ENCODE peak calls at places on chromosomes 13 and 19, in ten cellular contexts. Y is mammary epithelial cell; H is tibial nerve; U is neural progenitor cell; Q is neuronal stem cell; L is CD4-positive, alpha-beta memory T cell; A is DND-41; I is GM23248; O is cardiac muscle cell; E is HCT116. Z is an unnamed sample. For H3K4me1, the result is how much of the 10 kb centered on the place peaks cover.

GRCh38 chr13:79722885-79723445 is 242.0 kb downstream of the NDFIP2 start:
- DNase-seq in Y (no peak), H (no peak), U (no peak), Q (no peak), L (no peak), A (no peak), I (no peak), O (no peak), E (no peak), Z (no peak)

GRCh38 chr19:47805313-47805712 is 962 bp upstream of the TPRX1 start:
- DNase-seq in Y (no peak), H (no peak), U (no peak), Q (no peak), L (no peak), A (no peak), I (no peak), O (no peak), E (no peak), Z (no peak)

GRCh38 chr19:56341948-56342347 is 27.3 kb upstream of the ZSCAN5A start:
- DNase-seq in Y (no peak), H (no peak), U (peak), Q (no peak), L (no peak), A (no peak), I (no peak), O (no peak), E (no peak), Z (no peak)

GRCh38 chr13:72530471-72530870 is 197.0 kb downstream of the MZT1 start:
- DNase-seq in Y (no peak), H (no peak), U (no peak), Q (no peak), L (no peak), A (no peak), I (no peak), O (no peak), E (no peak), Z (no peak)

GRCh38 chr19:34480971-34481821 is at the start of gene WTIP:
- DNase-seq in Y (peak), H (peak), U (peak), Q (peak), L (no peak), A (no peak), I (peak), O (peak), E (peak), Z (no peak)

GRCh38 chr13:21898461-21898860 is 227.6 kb downstream of the FGF9 start:
- DNase-seq in Y (no peak), H (no peak), U (no peak), Q (no peak), L (no peak), A (no peak), I (no peak), O (peak), E (no peak), Z (no peak)

GRCh38 chr19:17555929-17556813 is 722 bp downstream of the COLGALT1 start:
- DNase-seq in Y (peak), H (no peak), U (peak), Q (peak), L (peak), A (peak), I (peak), O (peak), E (no peak), Z (peak)

GRCh38 chr19:17070421-17070820 is 4.8 kb downstream of the HAUS8 start:
- DNase-seq in Y (no peak), H (no peak), U (no peak), Q (no peak), L (no peak), A (no peak), I (no peak), O (no peak), E (no peak), Z (no peak)

GRCh38 chr19:43353606-43354304 is at the start of gene CD177:
- DNase-seq in Y (no peak), H (no peak), U (peak), Q (peak), L (no peak), A (no peak), I (no peak), O (peak), E (no peak), Z (no peak)

GRCh38 chr13:84672616-84673015 is 790.3 kb upstream of the SLITRK1 start:
- DNase-seq in Y (no peak), H (no peak), U (no peak), Q (no peak), L (no peak), A (no peak), I (no peak), O (no peak), E (no peak), Z (no peak)

GRCh38 chr19:3599776-3600183 is 6.9 kb downstream of the TBXA2R start:
- DNase-seq in Y (no peak), H (no peak), U (peak), Q (no peak), L (no peak), A (no peak), I (no peak), O (no peak), E (no peak), Z (no peak)

GRCh38 chr19:3507371-3508120 is 1.4 kb downstream of the FZR1 start:
- DNase-seq in Y (peak), H (no peak), U (peak), Q (no peak), L (peak), A (peak), I (peak), O (peak), E (no peak), Z (no peak)

GRCh38 chr13:22253107-22253506 is 582.2 kb downstream of the FGF9 start:
- DNase-seq in Y (no peak), H (no peak), U (no peak), Q (no peak), L (no peak), A (no peak), I (no peak), O (no peak), E (no peak), Z (no peak)

GRCh38 chr13:46339035-46339666 is 47.9 kb downstream of the RUBCNL start:
- DNase-seq in Y (peak), H (no peak), U (no peak), Q (no peak), L (no peak), A (no peak), I (peak), O (no peak), E (no peak), Z (no peak)

GRCh38 chr13:59531571-59532091 is 632.1 kb downstream of the DIAPH3 start:
- DNase-seq in Y (peak), H (peak), U (peak), Q (no peak), L (no peak), A (peak), I (peak), O (peak), E (peak), Z (peak)

GRCh38 chr13:51590231-51590630 is 6.0 kb downstream of the WDFY2 start:
- DNase-seq in Y (no peak), H (no peak), U (no peak), Q (no peak), L (no peak), A (no peak), I (no peak), O (no peak), E (no peak), Z (no peak)

GRCh38 chr19:33251526-33252090 is 26.0 kb upstream of the SLC7A10 start:
- DNase-seq in Y (no peak), H (no peak), U (no peak), Q (no peak), L (no peak), A (no peak), I (no peak), O (no peak), E (no peak), Z (no peak)

GRCh38 chr13:100667894-100668293 is 6.7 kb downstream of the TMTC4 start:
- DNase-seq in Y (no peak), H (no peak), U (no peak), Q (no peak), L (no peak), A (no peak), I (no peak), O (no peak), E (no peak), Z (no peak)

GRCh38 chr19:23978068-23978467 is 63.4 kb downstream of the ZNF726 start:
- DNase-seq in Y (no peak), H (no peak), U (no peak), Q (no peak), L (no peak), A (no peak), I (no peak), O (no peak), E (no peak), Z (no peak)

GRCh38 chr13:46104868-46105267 is at the start of gene CPB2:
- DNase-seq in Y (no peak), H (no peak), U (no peak), Q (no peak), L (no peak), A (no peak), I (no peak), O (no peak), E (no peak), Z (no peak)

GRCh38 chr13:113783482-113783881 is 24.5 kb downstream of the TMEM255B start:
- DNase-seq in Y (no peak), H (no peak), U (no peak), Q (no peak), L (no peak), A (no peak), I (no peak), O (no peak), E (no peak), Z (no peak)

GRCh38 chr19:5481957-5482356 is 26.7 kb downstream of the ZNRF4 start:
- DNase-seq in Y (no peak), H (no peak), U (no peak), Q (no peak), L (no peak), A (no peak), I (no peak), O (no peak), E (no peak), Z (no peak)

GRCh38 chr13:47904239-47904638 is 96.8 kb downstream of the SUCLA2 start:
- DNase-seq in Y (no peak), H (no peak), U (no peak), Q (no peak), L (no peak), A (no peak), I (no peak), O (no peak), E (no peak), Z (no peak)

GRCh38 chr19:50266896-50267295 is 62.3 kb downstream of the KCNC3 start:
- DNase-seq in Y (no peak), H (no peak), U (peak), Q (no peak), L (no peak), A (peak), I (no peak), O (no peak), E (peak), Z (no peak)

GRCh38 chr19:3760871-3761361 is 576 bp downstream of the APBA3 start:
- DNase-seq in Y (no peak), H (no peak), U (no peak), Q (no peak), L (peak), A (peak), I (peak), O (no peak), E (no peak), Z (no peak)

GRCh38 chr13:112627161-112627560 is 39.2 kb upstream of the TUBGCP3 start:
- DNase-seq in Y (no peak), H (no peak), U (no peak), Q (no peak), L (no peak), A (no peak), I (no peak), O (no peak), E (no peak), Z (no peak)

GRCh38 chr13:92510416-92510815 is 716.2 kb upstream of the GPC6 start:
- DNase-seq in Y (peak), H (no peak), U (no peak), Q (no peak), L (no peak), A (no peak), I (no peak), O (no peak), E (no peak), Z (no peak)

GRCh38 chr19:19459707-19460251 is 54.3 kb downstream of the GATAD2A start:
- DNase-seq in Y (no peak), H (no peak), U (no peak), Q (no peak), L (peak), A (peak), I (peak), O (no peak), E (no peak), Z (peak)

GRCh38 chr19:45117666-45118065 is 24.7 kb downstream of the PPP1R37 start:
- DNase-seq in Y (no peak), H (no peak), U (no peak), Q (no peak), L (no peak), A (no peak), I (no peak), O (no peak), E (no peak), Z (no peak)

GRCh38 chr13:79581870-79582315 is 100.9 kb downstream of the NDFIP2 start:
- DNase-seq in Y (peak), H (no peak), U (peak), Q (no peak), L (no peak), A (no peak), I (peak), O (no peak), E (peak), Z (no peak)

GRCh38 chr19:13729859-13730258 is 34.5 kb upstream of the MRI1 start:
- DNase-seq in Y (no peak), H (no peak), U (no peak), Q (no peak), L (no peak), A (no peak), I (peak), O (no peak), E (no peak), Z (no peak)

DNA sequence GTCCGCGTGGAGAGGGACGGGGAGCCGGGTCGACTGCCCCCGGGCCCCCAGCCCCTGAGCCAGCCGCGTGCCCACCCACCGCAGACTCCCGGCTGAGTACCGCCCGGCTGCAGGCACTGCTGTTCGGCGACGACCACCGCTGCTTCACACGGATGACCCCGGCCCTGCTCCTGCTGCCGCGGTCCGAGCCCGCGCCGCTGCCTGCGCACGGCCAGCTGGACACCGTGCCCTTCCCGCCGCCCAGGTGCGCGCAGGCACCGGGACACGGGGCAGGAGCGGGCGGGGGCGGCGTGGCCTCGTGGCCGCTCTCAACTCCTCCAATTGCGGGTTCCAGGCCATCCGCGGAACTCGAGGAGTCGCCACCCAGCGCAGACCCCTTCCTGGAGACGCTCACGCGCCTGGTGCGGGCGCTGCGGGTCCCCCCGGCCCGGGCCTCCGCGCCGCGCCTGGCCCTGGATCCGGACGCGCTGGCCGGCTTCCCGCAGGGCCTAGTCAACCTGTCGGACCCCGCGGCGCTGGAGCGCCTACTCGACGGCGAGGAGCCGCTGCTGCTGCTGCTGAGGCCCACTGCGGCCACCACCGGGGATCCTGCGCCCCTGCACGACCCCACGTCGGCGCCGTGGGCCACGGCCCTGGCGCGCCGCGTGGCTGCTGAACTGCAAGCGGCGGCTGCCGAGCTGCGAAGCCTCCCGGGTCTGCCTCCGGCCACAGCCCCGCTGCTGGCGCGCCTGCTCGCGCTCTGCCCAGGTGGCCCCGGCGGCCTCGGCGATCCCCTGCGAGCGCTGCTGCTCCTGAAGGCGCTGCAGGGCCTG is 1.8 kb downstream of the AMH start:
- DNase-seq in Y (no peak), H (no peak), U (no peak), Q (no peak), L (no peak), A (no peak), I (peak), O (no peak), E (no peak), Z (no peak)
- H3K4me3 ChIP-seq in Y (no peak), H (peak), U (no peak), Q (no peak), L (no peak), A (no peak), I (no peak), O (no peak), E (no peak), Z (peak)

GRCh38 chr13:40622761-40623160 is 43.7 kb downstream of the FOXO1 start:
- DNase-seq in Y (no peak), H (no peak), U (peak), Q (no peak), L (no peak), A (no peak), I (no peak), O (no peak), E (no peak), Z (no peak)

GRCh38 chr13:40617801-40618356 is 48.6 kb downstream of the FOXO1 start:
- DNase-seq in Y (no peak), H (no peak), U (no peak), Q (no peak), L (no peak), A (no peak), I (no peak), O (no peak), E (no peak), Z (no peak)

GRCh38 chr13:40622246-40622645 is 44.2 kb downstream of the FOXO1 start:
- DNase-seq in Y (no peak), H (no peak), U (no peak), Q (no peak), L (no peak), A (no peak), I (no peak), O (no peak), E (no peak), Z (no peak)

GRCh38 chr13:40618581-40619478 is 47.6 kb downstream of the FOXO1 start:
- DNase-seq in Y (no peak), H (no peak), U (no peak), Q (no peak), L (no peak), A (no peak), I (no peak), O (no peak), E (no peak), Z (no peak)

GRCh38 chr13:40619479-40619814 is 47.0 kb downstream of the FOXO1 start:
- DNase-seq in Y (no peak), H (no peak), U (no peak), Q (no peak), L (no peak), A (no peak), I (no peak), O (no peak), E (no peak), Z (no peak)
- H3K4me1 ChIP-seq in Y (under half), H (half or more), U (under half), Q (under half), L (half or more), A (under half), I (under half), O (under half), E (under half), Z (under half)

GRCh38 chr19:1063909-1064660 is 2.9 kb upstream of the ARHGAP45 start:
- DNase-seq in Y (no peak), H (no peak), U (no peak), Q (no peak), L (no peak), A (no peak), I (no peak), O (no peak), E (no peak), Z (no peak)

GRCh38 chr19:1060689-1061088 is 6.3 kb upstream of the ARHGAP45 start:
- DNase-seq in Y (no peak), H (no peak), U (no peak), Q (no peak), L (no peak), A (no peak), I (no peak), O (no peak), E (no peak), Z (no peak)

GRCh38 chr19:1063030-1063908 is 3.7 kb upstream of the ARHGAP45 start:
- DNase-seq in Y (no peak), H (no peak), U (no peak), Q (no peak), L (peak), A (peak), I (peak), O (no peak), E (peak), Z (no peak)

GRCh38 chr19:1061987-1062386 is 5.0 kb upstream of the ARHGAP45 start:
- DNase-seq in Y (no peak), H (no peak), U (no peak), Q (no peak), L (no peak), A (no peak), I (no peak), O (no peak), E (no peak), Z (no peak)

GRCh38 chr19:1062387-1063029 is 4.5 kb upstream of the ARHGAP45 start:
- DNase-seq in Y (no peak), H (no peak), U (no peak), Q (no peak), L (no peak), A (no peak), I (no peak), O (no peak), E (no peak), Z (no peak)
- H3K4me3 ChIP-seq in Y (no peak), H (no peak), U (no peak), Q (peak), L (no peak), A (no peak), I (no peak), O (no peak), E (no peak), Z (no peak)

GRCh38 chr13:75774176-75774575 is 138.0 kb downstream of the LMO7 start:
- DNase-seq in Y (no peak), H (no peak), U (no peak), Q (no peak), L (no peak), A (no peak), I (peak), O (no peak), E (no peak), Z (no peak)
- H3K4me1 ChIP-seq in Y (under half), H (under half), U (under half), Q (under half), L (under half), A (under half), I (half or more), O (under half), E (under half), Z (under half)

GRCh38 chr19:40721140-40721486 is 4.2 kb downstream of the ITPKC start:
- DNase-seq in Y (no peak), H (no peak), U (no peak), Q (no peak), L (no peak), A (no peak), I (no peak), O (no peak), E (no peak), Z (no peak)

GRCh38 chr19:40723661-40724254 is 6.8 kb downstream of the ITPKC start:
- DNase-seq in Y (no peak), H (no peak), U (no peak), Q (no peak), L (no peak), A (no peak), I (no peak), O (no peak), E (no peak), Z (no peak)

GRCh38 chr19:40724315-40724714 is 7.4 kb downstream of the ITPKC start:
- DNase-seq in Y (no peak), H (no peak), U (no peak), Q (no peak), L (no peak), A (no peak), I (no peak), O (no peak), E (no peak), Z (no peak)

GRCh38 chr19:40719414-40719894 is 2.5 kb downstream of the ITPKC start:
- DNase-seq in Y (peak), H (no peak), U (no peak), Q (no peak), L (no peak), A (no peak), I (peak), O (no peak), E (no peak), Z (no peak)

DNA sequence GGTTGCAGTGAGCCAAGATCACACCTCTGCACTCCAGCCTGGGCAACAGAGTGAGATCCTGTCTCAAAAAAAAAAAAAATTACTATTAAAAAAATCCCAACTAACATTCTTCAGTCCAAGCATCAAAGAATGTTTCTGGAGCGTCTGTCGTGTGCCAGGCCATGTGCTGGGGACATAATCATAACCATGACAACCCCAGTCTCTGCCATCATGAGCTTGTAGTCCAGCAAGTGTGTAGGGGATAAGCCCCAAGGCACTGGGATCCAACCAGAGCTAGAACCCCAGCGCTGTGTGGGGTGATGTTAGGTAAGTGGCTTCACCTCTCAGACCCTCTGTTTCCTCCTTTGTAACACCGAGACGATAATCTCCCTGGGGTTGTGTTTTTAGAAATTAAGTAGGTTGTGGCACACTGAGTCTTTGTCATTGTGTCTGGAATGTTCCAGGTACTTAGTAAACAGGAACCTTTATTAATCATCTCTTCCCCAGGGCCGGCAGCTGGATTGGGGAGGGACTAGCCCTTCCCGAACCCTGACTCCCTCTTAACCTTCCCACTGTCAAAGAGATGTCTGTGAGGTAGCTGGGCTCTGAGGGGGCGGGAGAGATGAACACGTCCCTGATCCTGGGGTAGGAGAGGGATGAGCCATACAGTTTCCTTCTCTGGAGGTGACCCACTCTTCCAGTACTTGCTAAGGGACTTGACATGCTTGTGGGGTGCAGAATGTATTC is 5.2 kb downstream of the ITPKC start:
- DNase-seq in Y (peak), H (no peak), U (no peak), Q (no peak), L (no peak), A (no peak), I (peak), O (no peak), E (no peak), Z (no peak)
- H3K4me3 ChIP-seq in Y (peak), H (no peak), U (no peak), Q (no peak), L (no peak), A (no peak), I (peak), O (no peak), E (no peak), Z (peak)

GRCh38 chr19:39448271-39448670 is 2.9 kb downstream of the SUPT5H start:
- DNase-seq in Y (peak), H (no peak), U (no peak), Q (no peak), L (peak), A (no peak), I (peak), O (no peak), E (no peak), Z (no peak)
- H3K4me1 ChIP-seq in Y (under half), H (under half), U (under half), Q (under half), L (half or more), A (under half), I (under half), O (under half), E (under half), Z (under half)

Z was measured in ascending aorta.